ENCODE peak calls at places on chromosome 17, in seven cellular contexts. One of them, this sample, is unnamed.

GRCh38 chr17:75848523-75849303 is 4.5 kb upstream of the UNC13D start:
- DNase-seq in hepatocyte: peak
- DNase-seq in DND-41: peak
- DNase-seq in activated B cell treated with CpG ODN at 0.5 μM for 24 hours: peak
- DNase-seq in pancreas: peak
- DNase-seq in HFFc6: peak
- DNase-seq in omental fat pad: peak
- DNase-seq in this sample: no peak

GRCh38 chr17:75756451-75757085 is 8.4 kb downstream of the GALK1 start:
- DNase-seq in hepatocyte: no peak
- DNase-seq in DND-41: no peak
- DNase-seq in activated B cell treated with CpG ODN at 0.5 μM for 24 hours: no peak
- DNase-seq in pancreas: peak
- DNase-seq in HFFc6: no peak
- DNase-seq in omental fat pad: no peak
- DNase-seq in this sample: no peak

GRCh38 chr17:21295036-21295952 is 10.8 kb downstream of the MAP2K3 start:
- DNase-seq in hepatocyte: peak
- DNase-seq in DND-41: no peak
- DNase-seq in activated B cell treated with CpG ODN at 0.5 μM for 24 hours: no peak
- DNase-seq in pancreas: peak
- DNase-seq in HFFc6: no peak
- DNase-seq in omental fat pad: no peak
- DNase-seq in this sample: no peak

GRCh38 chr17:76881408-76881807 is 13.2 kb downstream of the MGAT5B start:
- DNase-seq in hepatocyte: no peak
- DNase-seq in DND-41: no peak
- DNase-seq in activated B cell treated with CpG ODN at 0.5 μM for 24 hours: no peak
- DNase-seq in pancreas: no peak
- DNase-seq in HFFc6: no peak
- DNase-seq in omental fat pad: no peak
- DNase-seq in this sample: no peak

GRCh38 chr17:78316115-78316866 is 43.6 kb downstream of the SOCS3 start:
- DNase-seq in hepatocyte: no peak
- DNase-seq in DND-41: no peak
- DNase-seq in activated B cell treated with CpG ODN at 0.5 μM for 24 hours: no peak
- DNase-seq in pancreas: no peak
- DNase-seq in HFFc6: no peak
- DNase-seq in omental fat pad: no peak
- DNase-seq in this sample: no peak

GRCh38 chr17:1939979-1940809 is 84.9 kb downstream of the RTN4RL1 start:
- DNase-seq in hepatocyte: no peak
- DNase-seq in DND-41: no peak
- DNase-seq in activated B cell treated with CpG ODN at 0.5 μM for 24 hours: no peak
- DNase-seq in pancreas: no peak
- DNase-seq in HFFc6: no peak
- DNase-seq in omental fat pad: no peak
- DNase-seq in this sample: peak

GRCh38 chr17:76417499-76418143 is 33.2 kb downstream of the SPHK1 start:
- DNase-seq in hepatocyte: no peak
- DNase-seq in DND-41: no peak
- DNase-seq in activated B cell treated with CpG ODN at 0.5 μM for 24 hours: no peak
- DNase-seq in pancreas: no peak
- DNase-seq in HFFc6: no peak
- DNase-seq in omental fat pad: no peak
- DNase-seq in this sample: no peak

GRCh38 chr17:47739150-47739549 is 6.1 kb downstream of the TBX21 start:
- DNase-seq in hepatocyte: no peak
- DNase-seq in DND-41: no peak
- DNase-seq in activated B cell treated with CpG ODN at 0.5 μM for 24 hours: no peak
- DNase-seq in pancreas: no peak
- DNase-seq in HFFc6: no peak
- DNase-seq in omental fat pad: no peak
- DNase-seq in this sample: no peak

GRCh38 chr17:67210915-67211314 is 34.1 kb downstream of the HELZ start:
- DNase-seq in hepatocyte: no peak
- DNase-seq in DND-41: no peak
- DNase-seq in activated B cell treated with CpG ODN at 0.5 μM for 24 hours: no peak
- DNase-seq in pancreas: no peak
- DNase-seq in HFFc6: no peak
- DNase-seq in omental fat pad: no peak
- DNase-seq in this sample: no peak

GRCh38 chr17:65544658-65545057 is 16.8 kb downstream of the AXIN2 start:
- DNase-seq in hepatocyte: no peak
- DNase-seq in DND-41: no peak
- DNase-seq in activated B cell treated with CpG ODN at 0.5 μM for 24 hours: no peak
- DNase-seq in pancreas: no peak
- DNase-seq in HFFc6: no peak
- DNase-seq in omental fat pad: no peak
- DNase-seq in this sample: no peak

GRCh38 chr17:16428098-16428882 is 12.9 kb downstream of the TRPV2 start:
- DNase-seq in hepatocyte: peak
- DNase-seq in DND-41: peak
- DNase-seq in activated B cell treated with CpG ODN at 0.5 μM for 24 hours: no peak
- DNase-seq in pancreas: peak
- DNase-seq in HFFc6: peak
- DNase-seq in omental fat pad: no peak
- DNase-seq in this sample: peak

GRCh38 chr17:19656336-19656735 is 7.8 kb downstream of the ALDH3A2 start:
- DNase-seq in hepatocyte: no peak
- DNase-seq in DND-41: no peak
- DNase-seq in activated B cell treated with CpG ODN at 0.5 μM for 24 hours: no peak
- DNase-seq in pancreas: no peak
- DNase-seq in HFFc6: no peak
- DNase-seq in omental fat pad: no peak
- DNase-seq in this sample: no peak

GRCh38 chr17:19654342-19654886 is 5.9 kb downstream of the ALDH3A2 start:
- DNase-seq in hepatocyte: no peak
- DNase-seq in DND-41: no peak
- DNase-seq in activated B cell treated with CpG ODN at 0.5 μM for 24 hours: no peak
- DNase-seq in pancreas: peak
- DNase-seq in HFFc6: no peak
- DNase-seq in omental fat pad: no peak
- DNase-seq in this sample: no peak

GRCh38 chr17:19652595-19652994 is 4.0 kb downstream of the ALDH3A2 start:
- DNase-seq in hepatocyte: no peak
- DNase-seq in DND-41: no peak
- DNase-seq in activated B cell treated with CpG ODN at 0.5 μM for 24 hours: no peak
- DNase-seq in pancreas: no peak
- DNase-seq in HFFc6: no peak
- DNase-seq in omental fat pad: no peak
- DNase-seq in this sample: no peak

GRCh38 chr17:19657182-19657581 is 8.6 kb downstream of the ALDH3A2 start:
- DNase-seq in hepatocyte: no peak
- DNase-seq in DND-41: no peak
- DNase-seq in activated B cell treated with CpG ODN at 0.5 μM for 24 hours: no peak
- DNase-seq in pancreas: no peak
- DNase-seq in HFFc6: no peak
- DNase-seq in omental fat pad: no peak
- DNase-seq in this sample: no peak

DNA sequence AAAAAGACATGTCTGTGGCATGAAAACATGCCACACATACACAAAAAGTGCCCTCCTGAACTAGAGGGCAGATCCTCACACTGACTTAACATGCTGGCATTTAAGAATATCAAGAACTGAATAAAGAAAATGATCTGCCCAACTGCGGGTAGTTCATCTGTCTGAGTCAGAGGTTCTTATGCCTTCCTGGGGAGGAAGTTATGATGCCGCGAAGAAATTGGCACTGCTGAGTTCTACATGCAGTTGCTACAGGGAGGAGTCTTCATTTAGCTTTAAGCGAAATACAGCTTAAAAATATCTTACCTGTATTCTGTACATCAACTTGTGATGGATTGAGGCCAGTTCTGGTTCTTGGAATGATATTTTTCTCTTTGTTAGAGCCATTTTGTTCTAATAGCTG is 6.3 kb downstream of the ALDH3A2 start:
- DNase-seq in hepatocyte: no peak
- DNase-seq in DND-41: no peak
- DNase-seq in activated B cell treated with CpG ODN at 0.5 μM for 24 hours: no peak
- DNase-seq in pancreas: no peak
- DNase-seq in HFFc6: no peak
- DNase-seq in omental fat pad: no peak
- DNase-seq in this sample: no peak
- TF ChIP-seq CTCF in hepatocyte: no peak
- TF ChIP-seq CTCF in DND-41: no peak
- TF ChIP-seq CTCF in activated B cell treated with CpG ODN at 0.5 μM for 24 hours: no peak
- TF ChIP-seq CTCF in pancreas: no peak
- TF ChIP-seq CTCF in HFFc6: no peak
- TF ChIP-seq CTCF in omental fat pad: no peak
- TF ChIP-seq CTCF in this sample: no peak

DNA sequence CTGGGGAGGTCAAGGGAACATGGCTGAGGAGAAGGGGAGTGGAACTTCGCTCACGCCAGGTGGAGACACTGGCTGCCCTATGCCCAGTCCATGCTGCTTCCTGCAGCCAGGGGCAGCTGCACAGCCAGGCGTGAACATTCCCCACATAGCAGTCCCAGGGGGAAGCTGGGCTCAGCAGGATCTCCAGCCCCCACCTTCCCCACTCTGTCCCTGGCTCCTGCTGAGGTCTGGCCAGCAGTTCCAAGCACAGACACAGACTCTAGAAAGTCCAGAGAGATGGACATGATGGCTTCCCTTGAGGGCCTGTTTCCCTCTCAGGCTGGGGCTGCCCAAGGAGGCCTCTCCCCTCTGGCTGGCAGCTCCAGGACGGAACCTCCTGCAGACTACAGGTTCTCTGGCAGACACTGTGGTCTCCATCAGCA is 9.3 kb downstream of the JUP start:
- DNase-seq in hepatocyte: no peak
- DNase-seq in DND-41: no peak
- DNase-seq in activated B cell treated with CpG ODN at 0.5 μM for 24 hours: no peak
- DNase-seq in pancreas: no peak
- DNase-seq in HFFc6: no peak
- DNase-seq in omental fat pad: no peak
- DNase-seq in this sample: no peak
- TF ChIP-seq CTCF in hepatocyte: peak
- TF ChIP-seq CTCF in DND-41: no peak
- TF ChIP-seq CTCF in activated B cell treated with CpG ODN at 0.5 μM for 24 hours: no peak
- TF ChIP-seq CTCF in pancreas: no peak
- TF ChIP-seq CTCF in HFFc6: peak
- TF ChIP-seq CTCF in omental fat pad: no peak
- TF ChIP-seq CTCF in this sample: no peak

GRCh38 chr17:36112572-36112971 is 8.9 kb downstream of the CCL4 start:
- DNase-seq in hepatocyte: no peak
- DNase-seq in DND-41: no peak
- DNase-seq in activated B cell treated with CpG ODN at 0.5 μM for 24 hours: no peak
- DNase-seq in pancreas: no peak
- DNase-seq in HFFc6: no peak
- DNase-seq in omental fat pad: no peak
- DNase-seq in this sample: no peak
- TF ChIP-seq CTCF in hepatocyte: no peak
- TF ChIP-seq CTCF in DND-41: no peak
- TF ChIP-seq CTCF in activated B cell treated with CpG ODN at 0.5 μM for 24 hours: no peak
- TF ChIP-seq CTCF in pancreas: no peak
- TF ChIP-seq CTCF in HFFc6: no peak
- TF ChIP-seq CTCF in omental fat pad: no peak
- TF ChIP-seq CTCF in this sample: no peak

GRCh38 chr17:12857592-12857991 is 68.3 kb downstream of the ARHGAP44 start:
- DNase-seq in hepatocyte: no peak
- DNase-seq in DND-41: no peak
- DNase-seq in activated B cell treated with CpG ODN at 0.5 μM for 24 hours: no peak
- DNase-seq in pancreas: no peak
- DNase-seq in HFFc6: no peak
- DNase-seq in omental fat pad: no peak
- DNase-seq in this sample: no peak

GRCh38 chr17:12856451-12856850 is 67.2 kb downstream of the ARHGAP44 start:
- DNase-seq in hepatocyte: no peak
- DNase-seq in DND-41: no peak
- DNase-seq in activated B cell treated with CpG ODN at 0.5 μM for 24 hours: no peak
- DNase-seq in pancreas: no peak
- DNase-seq in HFFc6: no peak
- DNase-seq in omental fat pad: no peak
- DNase-seq in this sample: no peak

GRCh38 chr17:12851901-12852435 is 62.7 kb downstream of the ARHGAP44 start:
- DNase-seq in hepatocyte: no peak
- DNase-seq in DND-41: no peak
- DNase-seq in activated B cell treated with CpG ODN at 0.5 μM for 24 hours: no peak
- DNase-seq in pancreas: no peak
- DNase-seq in HFFc6: no peak
- DNase-seq in omental fat pad: no peak
- DNase-seq in this sample: no peak

GRCh38 chr17:12850996-12851395 is 61.7 kb downstream of the ARHGAP44 start:
- DNase-seq in hepatocyte: no peak
- DNase-seq in DND-41: no peak
- DNase-seq in activated B cell treated with CpG ODN at 0.5 μM for 24 hours: no peak
- DNase-seq in pancreas: no peak
- DNase-seq in HFFc6: no peak
- DNase-seq in omental fat pad: no peak
- DNase-seq in this sample: no peak

GRCh38 chr17:12853921-12854320 is 64.6 kb downstream of the ARHGAP44 start:
- DNase-seq in hepatocyte: no peak
- DNase-seq in DND-41: no peak
- DNase-seq in activated B cell treated with CpG ODN at 0.5 μM for 24 hours: no peak
- DNase-seq in pancreas: no peak
- DNase-seq in HFFc6: no peak
- DNase-seq in omental fat pad: no peak
- DNase-seq in this sample: no peak
- TF ChIP-seq CTCF in hepatocyte: no peak
- TF ChIP-seq CTCF in DND-41: no peak
- TF ChIP-seq CTCF in activated B cell treated with CpG ODN at 0.5 μM for 24 hours: no peak
- TF ChIP-seq CTCF in pancreas: no peak
- TF ChIP-seq CTCF in HFFc6: no peak
- TF ChIP-seq CTCF in omental fat pad: no peak
- TF ChIP-seq CTCF in this sample: no peak

DNA sequence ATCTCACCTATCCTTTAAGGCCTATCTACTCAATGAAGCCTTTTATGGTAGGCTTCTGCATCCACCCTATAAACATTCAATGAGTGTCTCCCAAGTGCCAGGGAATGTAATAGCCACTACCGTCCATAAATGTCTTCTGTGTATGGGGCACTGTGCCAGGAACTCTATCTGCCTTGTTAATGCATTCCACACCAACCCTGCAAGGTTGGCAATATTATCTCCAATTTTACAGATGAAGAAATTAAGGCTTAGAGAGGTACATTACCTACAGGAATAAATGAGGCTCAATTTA is 20.0 kb downstream of the MAP3K14 start:
- DNase-seq in hepatocyte: no peak
- DNase-seq in DND-41: no peak
- DNase-seq in activated B cell treated with CpG ODN at 0.5 μM for 24 hours: no peak
- DNase-seq in pancreas: no peak
- DNase-seq in HFFc6: no peak
- DNase-seq in omental fat pad: no peak
- DNase-seq in this sample: no peak
- TF ChIP-seq CTCF in hepatocyte: no peak
- TF ChIP-seq CTCF in DND-41: no peak
- TF ChIP-seq CTCF in activated B cell treated with CpG ODN at 0.5 μM for 24 hours: no peak
- TF ChIP-seq CTCF in pancreas: no peak
- TF ChIP-seq CTCF in HFFc6: no peak
- TF ChIP-seq CTCF in omental fat pad: no peak
- TF ChIP-seq CTCF in this sample: no peak